ENCODE peak calls at places on chromosomes 5 and 9, in nine cellular contexts. X, S, D, K, C, Y, N, R and J are unnamed samples.

GRCh38 chr5:65190328-65191053 is 291.2 kb downstream of the ADAMTS6 start:
- DNase-seq in X (peak; percentile 89), S (no peak), D (no peak), K (no peak), C (no peak), Y (no peak), N (no peak), R (no peak), J (no peak)

GRCh38 chr5:79119486-79119885 is 7.9 kb downstream of the BHMT start:
- DNase-seq in X (no peak), S (no peak), D (no peak), K (no peak), C (no peak), Y (no peak), N (no peak), R (no peak), J (no peak)

GRCh38 chr5:116696356-116696755 is 121.7 kb upstream of the SEMA6A start:
- DNase-seq in X (peak; percentile 43), S (no peak), D (no peak), K (no peak), C (no peak), Y (no peak), N (no peak), R (peak; percentile 54), J (no peak)

GRCh38 chr5:97923997-97924396 is 741.0 kb upstream of the RIOK2 start:
- DNase-seq in X (no peak), S (no peak), D (no peak), K (no peak), C (no peak), Y (no peak), N (no peak), R (no peak), J (no peak)

GRCh38 chr9:123710299-123710698 is 219.6 kb downstream of the DENND1A start:
- DNase-seq in X (peak; percentile 86), S (no peak), D (no peak), K (no peak), C (no peak), Y (no peak), N (no peak), R (no peak), J (no peak)

GRCh38 chr9:4937436-4937835 is 47.6 kb upstream of the JAK2 start:
- DNase-seq in X (no peak), S (no peak), D (no peak), K (no peak), C (no peak), Y (no peak), N (no peak), R (no peak), J (no peak)

GRCh38 chr9:91903126-91903911 is 46.7 kb downstream of the ROR2 start:
- DNase-seq in X (no peak), S (no peak), D (no peak), K (no peak), C (no peak), Y (no peak), N (no peak), R (no peak), J (no peak)

GRCh38 chr9:20835364-20836286 is 151.6 kb downstream of the FOCAD start:
- DNase-seq in X (peak; percentile 64), S (no peak), D (no peak), K (peak; percentile 13), C (no peak), Y (no peak), N (no peak), R (no peak), J (no peak)

GRCh38 chr9:119044801-119045200 is 324.4 kb downstream of the BRINP1 start:
- DNase-seq in X (no peak), S (no peak), D (no peak), K (no peak), C (no peak), Y (no peak), N (no peak), R (no peak), J (no peak)

GRCh38 chr9:87681271-87682061 is 44.5 kb upstream of the CTSL start:
- DNase-seq in X (no peak), S (no peak), D (no peak), K (no peak), C (no peak), Y (no peak), N (no peak), R (no peak), J (no peak)

GRCh38 chr5:173094012-173094661 is 38.0 kb downstream of the CREBRF start:
- DNase-seq in X (peak; percentile 90), S (no peak), D (no peak), K (no peak), C (no peak), Y (no peak), N (no peak), R (no peak), J (peak; percentile 8)

GRCh38 chr5:41827792-41828191 is 42.4 kb downstream of the OXCT1 start:
- DNase-seq in X (no peak), S (no peak), D (no peak), K (no peak), C (no peak), Y (no peak), N (no peak), R (no peak), J (no peak)

GRCh38 chr9:120579750-120580590 is at the start of gene CDK5RAP2:
- DNase-seq in X (peak; percentile 99), S (peak; percentile 94), D (peak; percentile 95), K (peak; percentile 96), C (peak; percentile 97), Y (peak; percentile 95), N (peak; percentile 95), R (peak; percentile 99), J (peak; percentile 94)

GRCh38 chr9:99037768-99038167 is 67.1 kb upstream of the TGFBR1 start:
- DNase-seq in X (no peak), S (no peak), D (no peak), K (no peak), C (no peak), Y (no peak), N (no peak), R (no peak), J (no peak)

GRCh38 chr5:124963236-124963929 is 216.9 kb upstream of the ZNF608 start:
- DNase-seq in X (peak; percentile 93), S (no peak), D (no peak), K (no peak), C (no peak), Y (no peak), N (no peak), R (peak; percentile 56), J (no peak)

GRCh38 chr5:129118826-129119225 is 24.3 kb downstream of the ISOC1 start:
- DNase-seq in X (no peak), S (no peak), D (no peak), K (no peak), C (no peak), Y (no peak), N (no peak), R (no peak), J (no peak)
- H3K4me1 ChIP-seq in X (peaks cover 5% of the 10 kb centered on the region), S (peaks cover 4% of the 10 kb centered on the region), D (no peaks in the 10 kb centered on the region), K (no peaks in the 10 kb centered on the region), C (no peaks in the 10 kb centered on the region), Y (no peaks in the 10 kb centered on the region), N (no peaks in the 10 kb centered on the region), R (peaks cover 14% of the 10 kb centered on the region), J (no peaks in the 10 kb centered on the region)

GRCh38 chr9:110270211-110270995 is 14.1 kb upstream of the TXN start:
- DNase-seq in X (peak; percentile 25), S (no peak), D (no peak), K (no peak), C (no peak), Y (no peak), N (no peak), R (no peak), J (no peak)
- H3K27ac ChIP-seq in X (no peak overlapping the region), S (no peak overlapping the region), D (no peak overlapping the region), K (no peak overlapping the region), C (no peak overlapping the region), Y (no peak overlapping the region), N (no peak overlapping the region), R (no peak overlapping the region), J (no peak overlapping the region)

GRCh38 chr9:89489548-89490527 is 8.1 kb downstream of the SEMA4D start:
- DNase-seq in X (no peak), S (no peak), D (no peak), K (no peak), C (no peak), Y (no peak), N (no peak), R (no peak), J (peak; percentile 33)
- H3K4me3 ChIP-seq in X (no peak overlapping the region), S (no peak overlapping the region), D (peak overlapping the region; percentile 9), K (no peak overlapping the region), C (no peak overlapping the region), Y (no peak overlapping the region), N (no peak overlapping the region), R (no peak overlapping the region), J (no peak overlapping the region)

GRCh38 chr9:110111868-110112267 is 96.1 kb downstream of the C9orf152 start:
- DNase-seq in X (no peak), S (no peak), D (no peak), K (no peak), C (no peak), Y (no peak), N (no peak), R (peak; percentile 67), J (no peak)
- H3K4me1 ChIP-seq in X (peaks cover 13% of the 10 kb centered on the region), S (peaks cover 78% of the 10 kb centered on the region), D (no peaks in the 10 kb centered on the region), K (no peaks in the 10 kb centered on the region), C (peaks cover 13% of the 10 kb centered on the region), Y (peaks cover 41% of the 10 kb centered on the region), N (no peaks in the 10 kb centered on the region), R (peaks cover 56% of the 10 kb centered on the region), J (no peaks in the 10 kb centered on the region)

GRCh38 chr5:68683632-68684035 is 410.2 kb upstream of the SLC30A5 start:
- DNase-seq in X (peak; percentile 94), S (no peak), D (no peak), K (no peak), C (peak; percentile 48), Y (peak; percentile 40), N (no peak), R (no peak), J (no peak)
- H3K27ac ChIP-seq in X (no peak overlapping the region), S (no peak overlapping the region), D (no peak overlapping the region), K (no peak overlapping the region), C (no peak overlapping the region), Y (no peak overlapping the region), N (no peak overlapping the region), R (no peak overlapping the region), J (no peak overlapping the region)

GRCh38 chr9:76905661-76905983 is 292 bp downstream of the PRUNE2 start:
- DNase-seq in X (no peak), S (no peak), D (no peak), K (no peak), C (no peak), Y (no peak), N (no peak), R (peak; percentile 65), J (peak; percentile 7)
- H3K4me3 ChIP-seq in X (peak overlapping the region; percentile 35), S (peak overlapping the region; percentile 61), D (no peak overlapping the region), K (peak overlapping the region; percentile 29), C (peak overlapping the region; percentile 97), Y (peak overlapping the region; percentile 7), N (peak overlapping the region; percentile 38), R (peak overlapping the region; percentile 97), J (no peak overlapping the region)

DNA sequence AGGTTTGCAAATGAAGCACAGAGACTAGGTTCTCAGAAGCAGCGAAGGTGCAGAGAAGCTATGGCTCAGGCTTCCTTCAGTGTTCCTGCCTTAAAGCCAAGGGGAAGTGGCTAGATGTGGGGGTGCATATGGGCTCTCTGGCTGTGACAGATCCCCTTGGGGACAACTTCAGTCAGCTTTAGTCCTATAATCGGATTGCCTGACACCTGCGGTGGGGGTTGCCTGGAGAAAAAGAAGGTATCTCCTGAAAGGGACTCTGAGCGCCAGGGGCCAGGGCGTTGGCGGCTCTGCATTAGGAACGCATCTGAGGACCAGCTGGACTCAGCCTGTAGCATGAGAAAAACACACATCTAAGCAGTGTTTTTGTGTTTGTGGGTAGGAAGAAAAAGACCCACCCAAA is 84.3 kb upstream of the OTULINL start:
- DNase-seq in X (no peak), S (no peak), D (no peak), K (no peak), C (no peak), Y (no peak), N (no peak), R (no peak), J (no peak)
- H3K4me1 ChIP-seq in X (no peaks in the 10 kb centered on the region), S (peaks cover 6% of the 10 kb centered on the region), D (no peaks in the 10 kb centered on the region), K (no peaks in the 10 kb centered on the region), C (no peaks in the 10 kb centered on the region), Y (no peaks in the 10 kb centered on the region), N (no peaks in the 10 kb centered on the region), R (no peaks in the 10 kb centered on the region), J (no peaks in the 10 kb centered on the region)